ENCODE peak calls at places on chromosomes 7 and 10, in five cellular contexts. One of them, this sample, is unnamed.

GRCh38 chr10:70564901-70565351 is 37.6 kb downstream of the PRF1 start:
- DNase-seq in HFF-Myc: no peak
- DNase-seq in mucosa of descending colon: no peak
- DNase-seq in tibial artery: no peak
- DNase-seq in H9: no peak
- DNase-seq in this sample: no peak

GRCh38 chr10:132004052-132004451 is 22.3 kb upstream of the BNIP3 start:
- DNase-seq in HFF-Myc: no peak
- DNase-seq in tibial artery: no peak
- DNase-seq in H9: no peak
- DNase-seq in mucosa of descending colon: no peak
- DNase-seq in this sample: no peak

GRCh38 chr7:40356871-40357676 is 222.3 kb downstream of the SUGCT start:
- DNase-seq in HFF-Myc: no peak
- DNase-seq in H9: no peak
- DNase-seq in mucosa of descending colon: no peak
- DNase-seq in tibial artery: no peak
- DNase-seq in this sample: no peak

GRCh38 chr7:88480266-88480665 is 173.6 kb upstream of the STEAP4 start:
- DNase-seq in HFF-Myc: no peak
- DNase-seq in H9: no peak
- DNase-seq in tibial artery: no peak
- DNase-seq in mucosa of descending colon: no peak
- DNase-seq in this sample: no peak

GRCh38 chr10:70603439-70603778 is 868 bp upstream of the PRF1 start:
- DNase-seq in mucosa of descending colon: no peak
- DNase-seq in tibial artery: no peak
- DNase-seq in HFF-Myc: no peak
- DNase-seq in H9: no peak
- DNase-seq in this sample: no peak

GRCh38 chr10:97999066-97999908 is 31.1 kb downstream of the CRTAC1 start:
- DNase-seq in mucosa of descending colon: no peak
- DNase-seq in tibial artery: no peak
- DNase-seq in HFF-Myc: no peak
- DNase-seq in H9: peak
- DNase-seq in this sample: no peak

GRCh38 chr10:60853672-60854071 is 75.4 kb downstream of the CDK1 start:
- DNase-seq in HFF-Myc: no peak
- DNase-seq in mucosa of descending colon: no peak
- DNase-seq in H9: no peak
- DNase-seq in tibial artery: no peak
- DNase-seq in this sample: no peak

GRCh38 chr10:132158810-132159209 is 27.9 kb upstream of the DPYSL4 start:
- DNase-seq in H9: no peak
- DNase-seq in mucosa of descending colon: no peak
- DNase-seq in HFF-Myc: no peak
- DNase-seq in tibial artery: no peak
- DNase-seq in this sample: no peak

GRCh38 chr10:71396084-71396713 is 521 bp upstream of the CDH23 start:
- DNase-seq in HFF-Myc: no peak
- DNase-seq in mucosa of descending colon: peak
- DNase-seq in tibial artery: peak
- DNase-seq in H9: peak
- DNase-seq in this sample: no peak

GRCh38 chr7:151448261-151449252 is 8.6 kb upstream of the CRYGN start:
- DNase-seq in mucosa of descending colon: peak
- DNase-seq in tibial artery: peak
- DNase-seq in H9: peak
- DNase-seq in HFF-Myc: no peak
- DNase-seq in this sample: no peak

GRCh38 chr10:35626971-35627507 is 15.1 kb downstream of the FZD8 start:
- DNase-seq in HFF-Myc: no peak
- DNase-seq in H9: no peak
- DNase-seq in mucosa of descending colon: no peak
- DNase-seq in tibial artery: no peak
- DNase-seq in this sample: no peak

GRCh38 chr10:77346031-77346430 is 291.6 kb downstream of the KCNMA1 start:
- DNase-seq in H9: no peak
- DNase-seq in HFF-Myc: no peak
- DNase-seq in tibial artery: no peak
- DNase-seq in mucosa of descending colon: no peak
- DNase-seq in this sample: no peak

GRCh38 chr10:29591416-29591968 is 43.3 kb downstream of the SVIL start:
- DNase-seq in tibial artery: no peak
- DNase-seq in mucosa of descending colon: no peak
- DNase-seq in H9: no peak
- DNase-seq in HFF-Myc: no peak
- DNase-seq in this sample: no peak

GRCh38 chr10:103833731-103834365 is 21.5 kb downstream of the SH3PXD2A start:
- DNase-seq in HFF-Myc: no peak
- DNase-seq in mucosa of descending colon: peak
- DNase-seq in H9: peak
- DNase-seq in tibial artery: peak
- DNase-seq in this sample: no peak

GRCh38 chr7:27201231-27202017 is 1.5 kb upstream of the HOXA13 start:
- DNase-seq in mucosa of descending colon: peak
- DNase-seq in H9: peak
- DNase-seq in tibial artery: no peak
- DNase-seq in HFF-Myc: no peak
- DNase-seq in this sample: no peak

GRCh38 chr7:50331564-50332208 is 27.2 kb downstream of the IKZF1 start:
- DNase-seq in mucosa of descending colon: no peak
- DNase-seq in HFF-Myc: no peak
- DNase-seq in tibial artery: no peak
- DNase-seq in H9: no peak
- DNase-seq in this sample: no peak

GRCh38 chr10:43226441-43226840 is 40.4 kb downstream of the RASGEF1A start:
- DNase-seq in H9: peak
- DNase-seq in HFF-Myc: no peak
- DNase-seq in mucosa of descending colon: peak
- DNase-seq in tibial artery: no peak
- DNase-seq in this sample: no peak

GRCh38 chr10:128540806-128541739 is 414.9 kb upstream of the MKI67 start:
- DNase-seq in H9: peak
- DNase-seq in tibial artery: no peak
- DNase-seq in HFF-Myc: no peak
- DNase-seq in mucosa of descending colon: peak
- DNase-seq in this sample: no peak

GRCh38 chr7:157670490-157671357 is 333.9 kb downstream of the DNAJB6 start:
- DNase-seq in HFF-Myc: no peak
- DNase-seq in mucosa of descending colon: peak
- DNase-seq in H9: peak
- DNase-seq in tibial artery: no peak
- DNase-seq in this sample: no peak

GRCh38 chr10:89337493-89337892 is 9.7 kb downstream of the IFIT3 start:
- DNase-seq in tibial artery: no peak
- DNase-seq in H9: no peak
- DNase-seq in mucosa of descending colon: no peak
- DNase-seq in HFF-Myc: no peak
- DNase-seq in this sample: no peak

GRCh38 chr7:112487938-112488575 is 7.3 kb downstream of the LSMEM1 start:
- DNase-seq in H9: no peak
- DNase-seq in mucosa of descending colon: no peak
- DNase-seq in HFF-Myc: no peak
- DNase-seq in tibial artery: no peak
- DNase-seq in this sample: no peak

GRCh38 chr7:38000272-38000671 is 79.8 kb downstream of the EPDR1 start:
- DNase-seq in tibial artery: no peak
- DNase-seq in mucosa of descending colon: no peak
- DNase-seq in HFF-Myc: no peak
- DNase-seq in H9: no peak
- DNase-seq in this sample: no peak

GRCh38 chr7:157738064-157738460 is 401.3 kb downstream of the DNAJB6 start:
- DNase-seq in tibial artery: no peak
- DNase-seq in HFF-Myc: no peak
- DNase-seq in mucosa of descending colon: no peak
- DNase-seq in H9: peak
- DNase-seq in this sample: peak

GRCh38 chr10:14653271-14654161 is 121.2 kb downstream of the FAM107B start:
- DNase-seq in H9: peak
- DNase-seq in HFF-Myc: peak
- DNase-seq in tibial artery: no peak
- DNase-seq in mucosa of descending colon: no peak
- DNase-seq in this sample: peak

GRCh38 chr7:155706376-155706775 is 61.9 kb downstream of the RBM33 start:
- DNase-seq in mucosa of descending colon: no peak
- DNase-seq in HFF-Myc: no peak
- DNase-seq in tibial artery: no peak
- DNase-seq in H9: no peak
- DNase-seq in this sample: no peak

DNA sequence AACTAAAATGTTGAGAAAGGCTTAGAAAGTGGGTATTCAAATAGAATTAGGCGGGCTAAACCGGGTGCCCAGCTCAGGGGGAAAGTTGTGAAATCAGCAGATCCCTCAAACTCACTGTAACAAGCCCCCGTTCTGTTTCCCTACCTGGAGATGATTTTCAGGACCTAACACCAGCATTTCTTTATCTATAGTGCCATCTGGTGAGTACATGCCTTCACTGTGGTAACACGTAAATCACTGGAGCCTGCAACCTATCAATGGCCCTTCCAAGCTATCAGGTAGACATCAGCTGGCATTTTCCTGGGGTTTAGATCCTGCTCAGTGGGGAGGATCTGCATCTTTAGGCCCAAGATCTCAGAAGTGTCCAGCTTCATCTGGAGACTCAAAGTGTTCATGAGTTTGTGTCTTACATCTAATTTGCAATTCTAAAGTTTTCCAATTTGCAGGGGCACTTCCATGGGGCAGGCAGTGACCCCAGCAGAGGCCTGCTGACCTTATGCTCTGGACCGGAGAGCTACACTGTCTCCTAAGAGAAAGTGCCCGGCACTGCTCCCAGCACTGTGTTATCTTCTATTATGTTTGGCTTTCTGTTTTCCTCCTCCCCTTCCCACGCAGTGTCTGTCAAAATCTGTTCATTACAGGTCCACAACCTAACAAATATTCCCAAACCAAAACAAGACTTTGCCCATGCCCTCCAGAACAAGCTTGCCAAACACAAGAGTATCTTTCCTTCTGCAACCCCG is 132.5 kb downstream of the LSM5 start:
- DNase-seq in mucosa of descending colon: no peak
- DNase-seq in HFF-Myc: no peak
- DNase-seq in H9: no peak
- DNase-seq in tibial artery: no peak
- DNase-seq in this sample: no peak
- TF ChIP-seq CTCF in mucosa of descending colon: no peak
- TF ChIP-seq CTCF in HFF-Myc: no peak
- TF ChIP-seq CTCF in H9: peak
- TF ChIP-seq CTCF in tibial artery: no peak
- TF ChIP-seq CTCF in this sample: peak

DNA sequence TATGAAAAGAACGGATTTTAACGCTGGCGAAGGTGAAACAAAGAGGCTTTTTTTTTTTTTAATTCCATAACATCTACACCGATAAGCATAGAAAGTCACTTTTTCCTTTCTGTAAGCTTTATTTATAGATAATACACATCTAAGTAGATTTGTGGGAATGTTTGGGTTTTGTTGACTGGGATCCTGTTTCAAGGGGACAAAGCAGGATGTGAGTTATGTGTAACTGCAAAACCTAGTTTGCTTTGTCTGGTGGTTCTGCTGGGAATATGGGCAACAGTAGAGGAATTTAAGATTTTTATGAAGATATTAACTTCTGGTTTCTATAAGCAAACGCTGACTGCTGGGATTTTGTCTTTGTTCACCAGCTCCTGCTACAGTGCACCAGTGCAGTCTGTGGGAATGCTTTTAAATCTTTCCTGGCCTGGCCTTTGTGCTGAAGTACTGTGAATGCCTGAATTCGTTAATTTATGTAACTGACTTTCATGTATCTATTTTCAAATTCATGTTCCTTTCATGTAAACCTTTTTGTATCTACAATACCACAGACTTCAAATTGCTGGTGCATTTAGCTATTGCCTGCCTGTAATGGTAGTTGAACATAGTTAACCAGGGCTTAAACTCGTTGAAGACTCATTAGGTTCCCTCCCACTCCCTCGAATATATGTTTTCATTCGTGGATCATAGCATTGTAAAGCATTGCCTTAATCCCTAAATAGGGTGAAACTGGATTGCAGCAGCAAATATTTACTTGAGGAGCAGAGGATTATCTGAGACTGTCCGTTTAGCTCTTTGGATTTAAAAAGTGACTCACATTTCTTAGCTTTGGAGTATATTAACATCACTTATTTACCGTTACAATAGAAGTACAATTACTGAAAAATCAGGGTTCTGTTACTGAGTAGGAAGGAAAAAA is 1.5 kb downstream of the KLHL7 start:
- DNase-seq in mucosa of descending colon: no peak
- DNase-seq in H9: no peak
- DNase-seq in HFF-Myc: no peak
- DNase-seq in tibial artery: no peak
- DNase-seq in this sample: no peak
- TF ChIP-seq CTCF in mucosa of descending colon: no peak
- TF ChIP-seq CTCF in H9: no peak
- TF ChIP-seq CTCF in HFF-Myc: no peak
- TF ChIP-seq CTCF in tibial artery: no peak
- TF ChIP-seq CTCF in this sample: no peak

GRCh38 chr10:78383378-78383777 is 349.7 kb downstream of the RPS24 start:
- DNase-seq in HFF-Myc: no peak
- DNase-seq in tibial artery: no peak
- DNase-seq in H9: no peak
- DNase-seq in mucosa of descending colon: no peak
- DNase-seq in this sample: no peak

GRCh38 chr10:78378192-78378591 is 344.5 kb downstream of the RPS24 start:
- DNase-seq in H9: no peak
- DNase-seq in tibial artery: no peak
- DNase-seq in mucosa of descending colon: no peak
- DNase-seq in HFF-Myc: no peak
- DNase-seq in this sample: no peak

GRCh38 chr10:78382776-78383175 is 349.1 kb downstream of the RPS24 start:
- DNase-seq in HFF-Myc: no peak
- DNase-seq in tibial artery: no peak
- DNase-seq in mucosa of descending colon: no peak
- DNase-seq in H9: no peak
- DNase-seq in this sample: no peak

GRCh38 chr10:78382047-78382446 is 348.4 kb downstream of the RPS24 start:
- DNase-seq in H9: no peak
- DNase-seq in HFF-Myc: no peak
- DNase-seq in mucosa of descending colon: no peak
- DNase-seq in tibial artery: no peak
- DNase-seq in this sample: no peak

DNA sequence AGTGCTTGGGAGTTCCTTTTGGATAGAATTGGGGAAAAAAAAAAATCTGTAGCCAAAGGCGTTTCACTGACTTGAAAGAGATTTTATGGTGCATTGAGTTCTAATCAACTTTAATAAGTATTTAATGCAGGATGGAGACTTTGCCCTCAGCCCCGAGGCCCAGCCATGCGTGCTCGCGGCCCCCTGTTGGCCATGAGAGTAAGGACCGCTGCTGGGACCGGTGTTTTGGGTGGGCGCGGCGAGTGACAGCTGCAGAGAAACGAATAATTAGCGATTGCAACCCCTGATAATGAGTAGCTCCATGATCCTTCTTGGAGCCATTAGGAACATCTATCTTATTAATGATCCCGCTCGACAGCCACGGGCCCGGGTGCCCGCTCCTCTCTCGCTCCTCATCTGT is 347.4 kb downstream of the RPS24 start:
- DNase-seq in H9: peak
- DNase-seq in HFF-Myc: no peak
- DNase-seq in tibial artery: no peak
- DNase-seq in mucosa of descending colon: no peak
- DNase-seq in this sample: no peak
- TF ChIP-seq CTCF in H9: peak
- TF ChIP-seq CTCF in HFF-Myc: peak
- TF ChIP-seq CTCF in tibial artery: no peak
- TF ChIP-seq CTCF in mucosa of descending colon: no peak
- TF ChIP-seq CTCF in this sample: no peak

GRCh38 chr10:116155191-116155590 is 117.8 kb downstream of the GFRA1 start:
- DNase-seq in tibial artery: no peak
- DNase-seq in H9: no peak
- DNase-seq in mucosa of descending colon: no peak
- DNase-seq in HFF-Myc: no peak
- DNase-seq in this sample: no peak
- TF ChIP-seq CTCF in tibial artery: no peak
- TF ChIP-seq CTCF in H9: no peak
- TF ChIP-seq CTCF in mucosa of descending colon: no peak
- TF ChIP-seq CTCF in HFF-Myc: no peak
- TF ChIP-seq CTCF in this sample: no peak